ENCODE peak calls at places on chromosomes 12 and 14, in four cellular contexts. X is HEK293T, T is HepG2, A is GM12878. W is an unnamed sample.

GRCh38 chr12:113887906-113888305 is 78.2 kb downstream of the RBM19 start:
- DNase-seq in A (no peak), X (no peak), T (peak), W (no peak)

GRCh38 chr12:82745062-82745461 is 58.4 kb downstream of the TMTC2 start:
- DNase-seq in T (no peak), A (no peak), X (no peak), W (no peak)

GRCh38 chr14:105850853-105851581 is 324.6 kb downstream of the TMEM121 start:
- DNase-seq in T (no peak), A (no peak), X (no peak), W (no peak)

GRCh38 chr14:59342516-59343484 is 122.4 kb downstream of the GPR135 start:
- DNase-seq in T (no peak), X (no peak), A (no peak), W (no peak)

GRCh38 chr12:109727039-109727723 is 13.6 kb downstream of the FAM222A start:
- DNase-seq in A (no peak), X (no peak), T (peak), W (no peak)

GRCh38 chr12:27013606-27014084 is 539 bp downstream of the TM7SF3 start:
- DNase-seq in T (no peak), A (no peak), X (no peak), W (peak)

GRCh38 chr12:117042171-117042809 is 56.9 kb downstream of the TESC start:
- DNase-seq in T (peak), A (no peak), X (no peak), W (peak)

GRCh38 chr12:117513353-117513752 is 151.9 kb upstream of the NOS1 start:
- DNase-seq in A (no peak), X (no peak), T (no peak), W (no peak)

GRCh38 chr12:68675098-68675842 is 11.5 kb upstream of the NUP107 start:
- DNase-seq in X (no peak), T (no peak), A (no peak), W (peak)

GRCh38 chr12:66620703-66621102 is 58.2 kb downstream of the GRIP1 start:
- DNase-seq in X (no peak), A (no peak), T (no peak), W (no peak)

GRCh38 chr14:101442451-101442850 is 118.8 kb upstream of the DIO3 start:
- DNase-seq in X (no peak), A (no peak), T (no peak), W (peak)
- TF ChIP-seq FOXK2 in X (no peak), A (no peak), T (no peak), W (no peak)

GRCh38 chr12:48817957-48818830 is at the start of gene CACNB3:
- DNase-seq in X (peak), A (no peak), T (no peak), W (peak)

GRCh38 chr12:48813464-48814312 is 4.6 kb upstream of the CACNB3 start:
- DNase-seq in X (no peak), T (no peak), A (no peak), W (no peak)

GRCh38 chr12:48814313-48815280 is 3.7 kb upstream of the CACNB3 start:
- DNase-seq in X (peak), A (peak), T (peak), W (peak)

GRCh38 chr12:48816148-48816854 is 2.0 kb upstream of the CACNB3 start:
- DNase-seq in T (no peak), X (no peak), A (no peak), W (no peak)

GRCh38 chr12:48815281-48816110 is 2.8 kb upstream of the CACNB3 start:
- DNase-seq in T (peak), A (no peak), X (peak), W (peak)
- TF ChIP-seq FOXK2 in T (no peak), A (no peak), X (no peak), W (no peak)

DNA sequence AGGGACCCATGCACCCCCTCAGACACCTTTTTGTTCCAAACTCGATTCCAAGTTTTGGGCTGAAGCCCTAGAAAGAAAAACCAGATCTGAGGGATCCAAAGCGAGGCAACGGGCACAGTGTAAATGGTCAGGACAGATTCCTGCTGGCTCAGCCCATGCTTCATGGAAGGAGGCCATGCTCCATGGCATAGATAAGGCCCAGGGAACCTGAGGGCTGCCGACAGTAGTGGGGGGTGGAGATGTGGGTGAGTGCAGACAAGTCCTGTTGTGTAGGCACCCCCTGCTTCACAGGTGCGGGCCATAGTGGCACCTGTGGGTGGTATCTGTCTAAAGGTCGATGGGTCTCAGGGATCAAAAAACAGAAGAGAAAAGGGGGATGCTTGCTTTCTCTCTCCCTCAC is 42.1 kb downstream of the TNFAIP2 start:
- DNase-seq in A (no peak), X (no peak), T (no peak), W (no peak)
- TF ChIP-seq FOXK2 in A (no peak), X (no peak), T (no peak), W (no peak)

GRCh38 chr14:92924247-92924646 is 1.3 kb downstream of the CHGA start:
- DNase-seq in A (no peak), X (no peak), T (no peak), W (no peak)
- TF ChIP-seq FOXK2 in A (no peak), X (no peak), T (no peak), W (no peak)

DNA sequence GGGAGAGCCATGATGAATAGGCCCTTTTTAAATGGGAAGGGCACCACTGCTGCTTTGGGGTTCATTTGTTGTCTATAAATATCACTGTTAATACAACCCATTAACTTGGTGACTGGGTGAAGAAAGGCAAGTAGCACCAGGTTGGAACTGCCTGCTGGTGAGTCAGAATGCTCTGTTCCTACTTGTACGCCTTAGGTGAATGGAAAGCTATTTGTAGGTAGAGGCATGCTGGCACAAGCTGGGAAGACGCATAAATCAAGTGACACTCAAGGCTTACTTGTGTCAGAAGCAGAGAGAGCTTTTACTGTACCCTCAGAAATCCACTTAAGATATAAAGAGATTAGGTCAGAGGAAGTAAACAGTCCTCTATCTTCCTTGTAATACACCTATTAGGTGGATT is 142.5 kb downstream of the TMX1 start:
- DNase-seq in X (no peak), T (no peak), A (no peak), W (no peak)
- TF ChIP-seq FOXK2 in X (no peak), T (no peak), A (no peak), W (no peak)

GRCh38 chr12:131075194-131075593 is 121.5 kb downstream of the ADGRD1 start:
- DNase-seq in T (no peak), X (no peak), A (no peak), W (no peak)

GRCh38 chr12:131076791-131077747 is 123.4 kb downstream of the ADGRD1 start:
- DNase-seq in T (no peak), X (no peak), A (no peak), W (no peak)

GRCh38 chr12:131075611-131076010 is 121.9 kb downstream of the ADGRD1 start:
- DNase-seq in A (no peak), X (no peak), T (no peak), W (no peak)

GRCh38 chr12:131076277-131076676 is 122.6 kb downstream of the ADGRD1 start:
- DNase-seq in A (no peak), T (no peak), X (no peak), W (no peak)

DNA sequence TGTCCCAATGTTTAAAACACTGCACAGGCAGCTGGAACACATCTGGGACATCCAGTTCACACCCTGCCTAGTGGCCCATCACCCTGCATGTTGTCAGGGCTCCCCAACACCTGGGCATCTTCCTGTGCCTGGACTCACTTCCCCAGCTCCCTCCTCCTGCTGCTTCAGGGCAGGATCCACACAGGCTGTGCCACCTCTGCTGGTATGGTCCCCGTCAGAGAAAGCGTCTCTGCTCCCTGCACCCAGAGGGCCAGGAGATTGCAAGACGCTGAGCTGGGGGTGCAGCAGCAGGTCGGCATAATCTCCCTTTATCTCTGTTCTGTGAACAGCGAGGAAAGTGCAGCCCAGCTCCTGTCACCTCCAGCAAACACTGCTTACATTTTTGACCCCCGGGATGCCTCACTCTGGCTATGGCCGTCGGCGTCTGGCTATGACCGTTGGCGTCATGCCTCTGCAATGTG is 124.3 kb downstream of the ADGRD1 start:
- DNase-seq in T (no peak), A (no peak), X (no peak), W (no peak)
- TF ChIP-seq FOXK2 in T (no peak), A (no peak), X (no peak), W (no peak)

GRCh38 chr12:72642726-72643125 is 370.6 kb downstream of the TRHDE start:
- DNase-seq in T (no peak), X (no peak), A (no peak), W (no peak)
- TF ChIP-seq FOXK2 in T (no peak), X (no peak), A (no peak), W (no peak)

DNA sequence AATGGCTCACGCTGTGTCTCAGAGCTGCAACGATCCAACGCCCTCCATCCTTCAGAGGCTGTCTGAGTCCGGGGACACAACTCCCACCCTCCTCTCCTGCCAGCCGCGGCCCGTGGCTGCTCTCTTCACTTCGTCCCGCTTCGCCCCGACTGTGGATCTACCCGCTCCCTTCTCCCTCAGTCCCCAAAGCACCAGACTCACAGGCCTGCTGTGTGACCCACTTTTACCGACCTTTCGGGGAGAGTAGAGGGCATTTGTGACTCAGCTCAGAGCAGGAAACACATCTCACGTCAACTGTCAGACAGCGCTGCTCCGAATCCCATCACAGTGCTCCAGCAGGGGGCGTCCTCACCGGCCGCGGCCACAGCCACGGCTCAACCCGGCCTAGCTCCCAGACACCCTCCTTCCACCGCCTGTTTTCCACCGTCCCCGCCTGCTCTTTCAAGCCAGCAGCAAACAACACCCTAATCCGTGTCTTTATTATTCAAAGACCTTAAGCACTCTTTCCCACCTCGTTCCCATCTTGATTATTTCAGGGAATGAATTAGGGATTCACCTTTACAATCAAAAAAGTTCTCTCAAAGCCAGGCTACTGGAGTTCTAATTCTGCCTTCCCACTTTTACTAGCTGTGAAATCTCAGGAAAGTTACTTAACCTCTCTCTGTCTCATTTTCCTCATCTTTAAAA is 5.0 kb upstream of the AQP2 start:
- DNase-seq in T (peak), X (peak), A (peak), W (peak)
- TF ChIP-seq FOXK2 in T (no peak), X (no peak), A (no peak), W (peak)